ENCODE peak calls at places on chromosomes 2 and 18, in nine cellular contexts. R is glutamatergic neuron; Y is WTC11; O is NAMALWA; Q is BJ; F is B cell; P is stimulated activated CD8-positive, alpha-beta memory T cell treated with anti-CD3 and anti-CD28 coated beads, Interleukin-7, amount 100 ng/mL, for 4 hours; K is T-helper 17 cell; A is MV-4-11. Z is an unnamed sample.

GRCh38 chr2:75558786-75559428 is 1.8 kb downstream of the EVA1A start:
- DNase-seq in R (no peak), Y (no peak), O (no peak), Q (no peak), F (no peak), P (no peak), K (no peak), A (no peak), Z (peak)

GRCh38 chr2:218991674-218992168 is 1.5 kb downstream of the CRYBA2 start:
- DNase-seq in R (peak), Y (no peak), O (no peak), Q (no peak), F (no peak), P (no peak), K (no peak), A (no peak), Z (peak)

GRCh38 chr2:217790195-217790594 is 212.6 kb downstream of the TNS1 start:
- DNase-seq in R (no peak), Y (no peak), O (peak), Q (no peak), F (peak), P (no peak), K (no peak), A (peak), Z (no peak)

GRCh38 chr18:46226461-46226860 is 122.3 kb downstream of the HAUS1 start:
- DNase-seq in R (no peak), Y (no peak), O (no peak), Q (peak), F (no peak), P (no peak), K (no peak), A (no peak), Z (peak)

GRCh38 chr2:165407464-165407863 is 62.0 kb upstream of the CSRNP3 start:
- DNase-seq in R (no peak), Y (no peak), O (no peak), Q (no peak), F (no peak), P (no peak), K (no peak), A (no peak), Z (no peak)

GRCh38 chr2:100070078-100070477 is 72.3 kb downstream of the AFF3 start:
- DNase-seq in R (no peak), Y (no peak), O (no peak), Q (no peak), F (no peak), P (no peak), K (no peak), A (peak), Z (peak)

GRCh38 chr2:221780281-221780688 is 208.2 kb upstream of the EPHA4 start:
- DNase-seq in R (no peak), Y (no peak), O (no peak), Q (no peak), F (no peak), P (no peak), K (no peak), A (no peak), Z (no peak)

GRCh38 chr2:196821195-196821594 is 12.0 kb upstream of the C2orf66 start:
- DNase-seq in R (no peak), Y (no peak), O (no peak), Q (no peak), F (no peak), P (no peak), K (no peak), A (no peak), Z (peak)

GRCh38 chr2:217751192-217751591 is 251.6 kb downstream of the TNS1 start:
- DNase-seq in R (no peak), Y (no peak), O (no peak), Q (no peak), F (no peak), P (no peak), K (no peak), A (no peak), Z (no peak)

GRCh38 chr2:127397568-127398238 is 9.9 kb upstream of the MAP3K2 start:
- DNase-seq in R (no peak), Y (no peak), O (no peak), Q (no peak), F (no peak), P (no peak), K (no peak), A (no peak), Z (no peak)

GRCh38 chr2:60484080-60484737 is 69.2 kb downstream of the BCL11A start:
- DNase-seq in R (no peak), Y (no peak), O (peak), Q (peak), F (peak), P (no peak), K (no peak), A (peak), Z (peak)

GRCh38 chr2:46846454-46846990 is 69.1 kb downstream of the MCFD2 start:
- DNase-seq in R (no peak), Y (no peak), O (no peak), Q (no peak), F (no peak), P (no peak), K (no peak), A (peak), Z (peak)

GRCh38 chr18:46096651-46097300 is 1.3 kb downstream of the ATP5F1A start:
- DNase-seq in R (no peak), Y (no peak), O (peak), Q (no peak), F (no peak), P (no peak), K (no peak), A (no peak), Z (peak)

GRCh38 chr2:183035298-183035953 is 2.8 kb downstream of the NCKAP1 start:
- DNase-seq in R (no peak), Y (no peak), O (no peak), Q (peak), F (no peak), P (no peak), K (no peak), A (no peak), Z (peak)

GRCh38 chr2:105431367-105432088 is 32.7 kb upstream of the FHL2 start:
- DNase-seq in R (no peak), Y (no peak), O (no peak), Q (no peak), F (no peak), P (no peak), K (no peak), A (no peak), Z (peak)

GRCh38 chr2:203790134-203790533 is 77.4 kb upstream of the CTLA4 start:
- DNase-seq in R (no peak), Y (no peak), O (no peak), Q (no peak), F (no peak), P (no peak), K (no peak), A (no peak), Z (no peak)

GRCh38 chr2:142989276-142990204 is 112.1 kb downstream of the KYNU start:
- DNase-seq in R (no peak), Y (no peak), O (peak), Q (no peak), F (peak), P (no peak), K (no peak), A (peak), Z (peak)

GRCh38 chr2:240238786-240239185 is 98.3 kb upstream of the OTOS start:
- DNase-seq in R (no peak), Y (no peak), O (no peak), Q (no peak), F (no peak), P (no peak), K (no peak), A (no peak), Z (no peak)

GRCh38 chr2:16329421-16329820 is 336.2 kb downstream of the CYRIA start:
- DNase-seq in R (no peak), Y (no peak), O (no peak), Q (no peak), F (no peak), P (no peak), K (no peak), A (no peak), Z (no peak)

GRCh38 chr2:157895531-157895930 is 19.4 kb upstream of the ACVR1 start:
- DNase-seq in R (no peak), Y (no peak), O (no peak), Q (peak), F (no peak), P (no peak), K (no peak), A (no peak), Z (no peak)

GRCh38 chr2:6929196-6929874 is 12.1 kb downstream of the RNF144A start:
- DNase-seq in R (no peak), Y (no peak), O (no peak), Q (no peak), F (no peak), P (no peak), K (no peak), A (peak), Z (no peak)

GRCh38 chr18:3122851-3123250 is 96.9 kb downstream of the MYOM1 start:
- DNase-seq in R (no peak), Y (no peak), O (no peak), Q (no peak), F (no peak), P (no peak), K (no peak), A (no peak), Z (no peak)

GRCh38 chr18:31429623-31430022 is 17.9 kb upstream of the DSG3 start:
- DNase-seq in R (no peak), Y (no peak), O (no peak), Q (no peak), F (no peak), P (no peak), K (no peak), A (no peak), Z (no peak)

GRCh38 chr2:27128810-27129571 is 5.4 kb downstream of the ABHD1 start:
- DNase-seq in R (no peak), Y (no peak), O (no peak), Q (no peak), F (no peak), P (no peak), K (no peak), A (no peak), Z (no peak)

GRCh38 chr18:2657788-2658458 is 2.4 kb downstream of the SMCHD1 start:
- DNase-seq in R (no peak), Y (no peak), O (peak), Q (peak), F (peak), P (no peak), K (no peak), A (peak), Z (peak)

GRCh38 chr18:35691625-35692024 is 110.1 kb downstream of the GALNT1 start:
- DNase-seq in R (no peak), Y (no peak), O (no peak), Q (no peak), F (no peak), P (no peak), K (no peak), A (no peak), Z (no peak)

GRCh38 chr2:43028188-43028587 is 198.2 kb downstream of the ZFP36L2 start:
- DNase-seq in R (no peak), Y (no peak), O (no peak), Q (no peak), F (no peak), P (no peak), K (no peak), A (no peak), Z (no peak)

GRCh38 chr2:116955646-116956045 is 858.8 kb upstream of the DDX18 start:
- DNase-seq in R (no peak), Y (no peak), O (no peak), Q (no peak), F (no peak), P (no peak), K (no peak), A (no peak), Z (no peak)

GRCh38 chr18:79796531-79797390 is 977 bp upstream of the KCNG2 start:
- DNase-seq in R (peak), Y (no peak), O (no peak), Q (no peak), F (no peak), P (no peak), K (no peak), A (no peak), Z (no peak)

GRCh38 chr2:37287966-37288365 is 36.7 kb downstream of the PRKD3 start:
- DNase-seq in R (no peak), Y (no peak), O (peak), Q (no peak), F (peak), P (no peak), K (no peak), A (no peak), Z (no peak)

GRCh38 chr2:128069769-128070168 is 21.2 kb upstream of the UGGT1 start:
- DNase-seq in R (no peak), Y (no peak), O (no peak), Q (no peak), F (no peak), P (no peak), K (no peak), A (no peak), Z (no peak)

GRCh38 chr2:68428132-68428531 is 39.0 kb downstream of the FBXO48 start:
- DNase-seq in R (no peak), Y (no peak), O (peak), Q (no peak), F (no peak), P (no peak), K (no peak), A (no peak), Z (peak)